ENCODE peak calls at places on chromosome 22, in five cellular contexts. M is heart left ventricle, Z is dorsolateral prefrontal cortex, H is astrocyte of the cerebellum, N is IMR-90. I is an unnamed sample.

GRCh38 chr22:24039046-24039445 is 27.9 kb downstream of the CABIN1 start:
- DNase-seq in H (no peak), M (peak; percentile 6), N (no peak), Z (no peak), I (no peak)

GRCh38 chr22:23828800-23829680 is 9.8 kb downstream of the DERL3 start:
- DNase-seq in N (no peak), M (peak; percentile 61), Z (no peak), H (no peak), I (no peak)

GRCh38 chr22:37734402-37734700 is 37.5 kb downstream of the TRIOBP start:
- DNase-seq in M (no peak), H (no peak), N (no peak), Z (no peak), I (no peak)

GRCh38 chr22:38262051-38262795 is 10.6 kb downstream of the TMEM184B start:
- DNase-seq in Z (peak; percentile 60), N (no peak), M (peak; percentile 48), H (no peak), I (no peak)

GRCh38 chr22:32695451-32695891 is 106.0 kb upstream of the TIMP3 start:
- DNase-seq in M (no peak), N (peak; percentile 95), Z (no peak), H (no peak), I (peak; percentile 66)

GRCh38 chr22:35630891-35631290 is 13.8 kb upstream of the MB start:
- DNase-seq in Z (no peak), H (no peak), N (no peak), M (no peak), I (no peak)

GRCh38 chr22:42799462-42800405 is 57.3 kb downstream of the ARFGAP3 start:
- DNase-seq in Z (no peak), M (no peak), H (no peak), N (no peak), I (no peak)

GRCh38 chr22:37423283-37423682 is 4.0 kb downstream of the ELFN2 start:
- DNase-seq in Z (no peak), N (no peak), M (no peak), H (no peak), I (no peak)

GRCh38 chr22:24327827-24328226 is 57.2 kb downstream of the SPECC1L start:
- DNase-seq in H (no peak), Z (no peak), M (no peak), N (no peak), I (no peak)

GRCh38 chr22:42915980-42916765 is 59.1 kb upstream of the ARFGAP3 start:
- DNase-seq in N (no peak), Z (no peak), H (no peak), M (no peak), I (no peak)

GRCh38 chr22:48208894-48209293 is 1446.4 kb downstream of the TBC1D22A start:
- DNase-seq in Z (no peak), N (no peak), H (no peak), M (no peak), I (no peak)

GRCh38 chr22:45290410-45290936 is 5.7 kb downstream of the UPK3A start:
- DNase-seq in N (peak; percentile 83), M (no peak), Z (no peak), H (no peak), I (no peak)

GRCh38 chr22:32591620-32592019 is 117.0 kb downstream of the FBXO7 start:
- DNase-seq in Z (no peak), M (no peak), H (no peak), N (peak; percentile 88), I (peak; percentile 75)

GRCh38 chr22:28141614-28142013 is 222.6 kb upstream of the PITPNB start:
- DNase-seq in H (peak; percentile 84), Z (no peak), N (peak; percentile 77), M (no peak), I (peak; percentile 80)

GRCh38 chr22:25419247-25420113 is 145.0 kb upstream of the GRK3 start:
- DNase-seq in N (peak; percentile 47), Z (no peak), H (no peak), M (no peak), I (peak; percentile 31)

GRCh38 chr22:27933186-27933983 is 14.3 kb upstream of the PITPNB start:
- DNase-seq in N (no peak), H (no peak), Z (no peak), M (no peak), I (no peak)

GRCh38 chr22:20962491-20962945 is 4.5 kb upstream of the AIFM3 start:
- DNase-seq in Z (no peak), H (no peak), M (no peak), N (no peak), I (no peak)

GRCh38 chr22:37967147-37967546 is 13.6 kb downstream of the POLR2F start:
- DNase-seq in N (peak; percentile 38), M (no peak), Z (no peak), H (no peak), I (no peak)

GRCh38 chr22:46582281-46582811 is 37.8 kb upstream of the GRAMD4 start:
- DNase-seq in Z (no peak), N (no peak), M (no peak), H (no peak), I (no peak)
- TF ChIP-seq CTCF in Z (no peak), N (no peak), M (no peak), H (no peak), I (no peak)

DNA sequence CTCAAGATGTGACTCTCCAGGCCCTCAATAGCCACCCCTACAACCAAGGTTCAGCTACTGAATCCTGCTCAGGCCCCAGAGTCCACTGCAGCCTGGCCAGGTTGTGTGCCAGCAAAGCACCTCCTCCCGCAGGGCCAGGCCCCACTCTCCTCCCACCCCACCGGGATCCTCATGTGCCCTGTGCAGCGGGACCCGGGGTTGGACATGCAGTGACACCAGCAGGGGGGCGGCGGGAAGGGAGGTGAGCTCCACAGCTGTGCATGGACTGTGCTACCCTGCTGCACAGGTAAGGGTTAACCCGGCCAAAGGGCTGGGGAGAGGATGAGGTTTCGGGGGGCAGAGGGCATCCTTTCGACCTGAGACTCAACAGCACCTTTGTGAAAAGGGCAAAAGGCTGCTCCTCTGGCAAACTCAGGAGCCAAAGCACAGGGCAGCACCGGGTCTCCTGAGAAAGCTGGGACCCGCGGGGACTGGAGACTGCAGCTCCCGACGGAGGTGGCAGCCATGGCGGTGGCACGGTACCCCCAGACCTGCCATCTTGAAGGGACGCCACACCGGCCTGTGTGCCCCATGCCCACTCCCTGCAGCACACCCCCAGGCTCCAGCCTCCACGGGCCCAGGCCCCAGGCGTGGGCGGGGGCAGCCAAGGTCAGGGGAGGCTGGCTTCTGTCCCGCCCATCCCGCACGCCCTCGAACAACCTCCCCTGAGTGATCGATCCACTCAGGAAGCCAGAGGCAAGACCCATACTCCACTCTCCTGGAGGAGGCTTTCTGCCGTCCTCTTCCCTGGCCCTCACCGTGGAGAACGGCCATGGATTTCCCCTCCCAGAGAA is 10.6 kb downstream of the PLXNB2 start:
- DNase-seq in N (no peak), H (no peak), M (no peak), Z (no peak), I (no peak)
- H3K4me3 ChIP-seq in N (no peak overlapping the region), H (no peak overlapping the region), M (no peak overlapping the region), Z (no peak overlapping the region), I (no peak overlapping the region)

GRCh38 chr22:39972656-39973055 is 12.5 kb downstream of the TMA7B start:
- DNase-seq in N (no peak), Z (no peak), H (no peak), M (no peak), I (no peak)
- TF ChIP-seq CTCF in N (no peak), Z (no peak), H (no peak), M (no peak), I (no peak)

DNA sequence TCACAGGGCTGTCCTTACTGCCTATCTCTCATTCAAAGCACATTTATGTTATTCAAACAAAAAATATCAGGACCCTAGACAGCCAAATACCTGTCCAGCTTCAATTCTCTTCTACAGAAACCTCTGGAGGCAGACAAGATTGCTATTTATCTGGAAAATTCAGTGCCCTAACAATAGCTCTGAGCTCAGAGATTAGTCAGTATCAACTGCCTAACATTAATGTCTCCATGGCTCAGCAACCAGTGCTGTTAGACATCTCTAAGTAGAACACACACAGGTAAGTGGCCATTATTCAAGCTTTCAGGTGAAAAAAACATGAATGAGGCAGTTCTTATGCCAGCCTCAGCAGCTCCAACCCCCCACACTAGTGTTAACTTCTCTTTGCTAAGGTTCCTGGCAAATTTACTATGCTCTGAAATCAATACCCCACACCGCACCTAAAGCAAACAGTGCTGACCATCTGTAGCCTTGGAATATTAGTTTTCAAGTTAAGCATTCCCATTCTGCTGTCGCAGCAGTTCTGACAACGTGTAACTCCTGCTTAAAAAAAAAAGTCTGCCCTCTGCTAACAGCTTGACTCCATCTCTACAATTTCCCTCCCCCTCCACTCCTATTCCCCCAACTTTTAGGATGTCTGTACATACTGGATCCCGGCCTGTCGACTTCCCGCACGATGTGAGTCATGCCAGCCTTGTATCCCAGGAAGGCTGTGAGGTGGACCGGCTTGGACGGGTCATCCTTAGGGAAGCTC is 1.5 kb downstream of the RPL3 start:
- DNase-seq in M (no peak), N (peak; percentile 61), H (no peak), Z (no peak), I (peak; percentile 67)
- H3K4me3 ChIP-seq in M (peak overlapping the region; percentile 73), N (peak overlapping the region; percentile 76), H (peak overlapping the region; percentile 88), Z (peak overlapping the region; percentile 89), I (peak overlapping the region; percentile 90)

GRCh38 chr22:30598986-30599385 is 7.3 kb upstream of the PES1 start:
- DNase-seq in N (peak; percentile 54), Z (no peak), H (no peak), M (no peak), I (no peak)

GRCh38 chr22:30600925-30601324 is 6.0 kb upstream of the TCN2 start:
- DNase-seq in N (no peak), M (no peak), H (no peak), Z (no peak), I (no peak)

GRCh38 chr22:30604723-30605122 is 2.3 kb upstream of the TCN2 start:
- DNase-seq in N (no peak), H (no peak), Z (no peak), M (no peak), I (no peak)

GRCh38 chr22:30601464-30601863 is 5.5 kb upstream of the TCN2 start:
- DNase-seq in Z (no peak), H (no peak), M (no peak), N (no peak), I (no peak)

GRCh38 chr22:30602049-30602448 is 4.9 kb upstream of the TCN2 start:
- DNase-seq in M (no peak), Z (no peak), H (no peak), N (peak; percentile 43), I (peak; percentile 33)
- TF ChIP-seq CTCF in M (no peak), Z (no peak), H (peak; percentile 56), N (peak; percentile 27), I (peak; percentile 44)

GRCh38 chr22:40345271-40345670 is 1.0 kb upstream of the ADSL start:
- DNase-seq in H (no peak), M (no peak), N (peak; percentile 41), Z (no peak), I (peak; percentile 16)
- H3K4me3 ChIP-seq in H (peak overlapping the region; percentile 92), M (peak overlapping the region; percentile 77), N (no peak overlapping the region), Z (peak overlapping the region; percentile 93), I (peak overlapping the region; percentile 95)

GRCh38 chr22:26822300-26822699 is 164.9 kb downstream of the MIAT start:
- DNase-seq in N (no peak), M (no peak), H (no peak), Z (no peak), I (no peak)
- TF ChIP-seq CTCF in N (no peak), M (no peak), H (no peak), Z (no peak), I (no peak)